ENCODE peak calls at places on chromosomes 5 and 9, in six cellular contexts. R is H9, H is mesendoderm, U is mesenchymal stem cell, D is IMR-90, V is neuronal stem cell. C is an unnamed sample.

GRCh38 chr5:7877851-7878250 is 8.9 kb downstream of the MTRR start:
- DNase-seq in D (peak; percentile 43), U (no peak), V (no peak), R (no peak), H (no peak), C (no peak)

GRCh38 chr5:72388652-72389051 is 68.5 kb downstream of the PTCD2 start:
- DNase-seq in U (no peak), V (no peak), D (no peak), R (no peak), H (no peak), C (no peak)

GRCh38 chr9:124708070-124708469 is 63.0 kb downstream of the NR6A1 start:
- DNase-seq in D (no peak), U (no peak), V (no peak), R (no peak), H (no peak), C (peak; percentile 24)

GRCh38 chr9:5578698-5579085 is 50.2 kb upstream of the RIC1 start:
- DNase-seq in H (no peak), U (no peak), R (no peak), D (no peak), V (no peak), C (no peak)

GRCh38 chr5:23930985-23931384 is 423.6 kb downstream of the PRDM9 start:
- DNase-seq in U (no peak), H (no peak), D (no peak), V (no peak), R (no peak), C (no peak)

GRCh38 chr9:80995759-80996158 is 693.6 kb downstream of the TLE1 start:
- DNase-seq in V (no peak), H (no peak), U (peak; percentile 34), D (peak; percentile 60), R (no peak), C (peak; percentile 3)

GRCh38 chr9:133754187-133754586 is 16.0 kb upstream of the SARDH start:
- DNase-seq in U (no peak), R (peak; percentile 22), H (no peak), D (no peak), V (no peak), C (peak; percentile 31)

GRCh38 chr5:91280062-91280941 is 102.8 kb downstream of the ARRDC3 start:
- DNase-seq in V (peak; percentile 92), U (peak; percentile 98), D (peak; percentile 99), H (peak; percentile 98), R (peak; percentile 95), C (peak; percentile 99)

GRCh38 chr5:106862450-106863193 is 808.1 kb downstream of the EFNA5 start:
- DNase-seq in D (peak; percentile 50), R (no peak), U (peak; percentile 91), V (no peak), H (peak; percentile 29), C (no peak)

GRCh38 chr9:118170032-118170955 is 466.1 kb downstream of the TLR4 start:
- DNase-seq in V (peak; percentile 51), R (peak; percentile 74), U (peak; percentile 52), D (no peak), H (peak; percentile 80), C (peak; percentile 58)

GRCh38 chr5:167513383-167513782 is 778.1 kb upstream of the WWC1 start:
- DNase-seq in V (no peak), U (no peak), D (no peak), R (no peak), H (no peak), C (no peak)

GRCh38 chr9:117772960-117773359 is 68.8 kb downstream of the TLR4 start:
- DNase-seq in U (peak; percentile 77), H (peak; percentile 19), D (no peak), V (no peak), R (no peak), C (no peak)

GRCh38 chr5:180343846-180344327 is 9.2 kb downstream of the GFPT2 start:
- DNase-seq in V (no peak), R (no peak), H (peak; percentile 51), D (no peak), U (peak; percentile 57), C (peak; percentile 12)

GRCh38 chr5:148962200-148962550 is 100.7 kb downstream of the SH3TC2 start:
- DNase-seq in R (no peak), D (peak; percentile 23), U (no peak), V (no peak), H (no peak), C (no peak)

GRCh38 chr5:137114529-137114928 is 384.6 kb downstream of the SPOCK1 start:
- DNase-seq in V (no peak), R (no peak), D (peak; percentile 25), H (peak; percentile 91), U (no peak), C (no peak)

GRCh38 chr5:142544946-142545652 is 140.8 kb downstream of the FGF1 start:
- DNase-seq in H (peak; percentile 71), U (peak; percentile 74), D (peak; percentile 54), R (no peak), V (no peak), C (peak; percentile 81)

GRCh38 chr5:142545653-142546322 is 140.1 kb downstream of the FGF1 start:
- DNase-seq in D (peak; percentile 84), H (no peak), U (peak; percentile 95), V (no peak), R (no peak), C (peak; percentile 92)

GRCh38 chr5:142540774-142541466 is 145.0 kb downstream of the FGF1 start:
- DNase-seq in U (peak; percentile 89), R (no peak), V (no peak), D (peak; percentile 74), H (no peak), C (no peak)

GRCh38 chr5:142542906-142543305 is 143.0 kb downstream of the FGF1 start:
- DNase-seq in D (peak; percentile 55), H (peak; percentile 27), R (no peak), U (peak; percentile 67), V (no peak), C (no peak)

GRCh38 chr5:142543951-142544753 is 141.7 kb downstream of the FGF1 start:
- DNase-seq in U (peak; percentile 62), D (peak; percentile 51), V (no peak), H (peak; percentile 38), R (no peak), C (peak; percentile 63)
- H2BK120ac ChIP-seq in U (peak overlapping the region; percentile 55), D (peak overlapping the region; percentile 91), V (no peak overlapping the region), H (peak overlapping the region; percentile 3), R (no peak overlapping the region), C (no peak overlapping the region)

GRCh38 chr5:76787237-76787636 is 31.6 kb upstream of the F2RL1 start:
- DNase-seq in U (peak; percentile 54), V (no peak), D (peak; percentile 95), R (no peak), H (no peak), C (no peak)
- H2BK120ac ChIP-seq in U (peak overlapping the region; percentile 80), V (no peak overlapping the region), D (peak overlapping the region; percentile 47), R (no peak overlapping the region), H (no peak overlapping the region), C (no peak overlapping the region)

GRCh38 chr5:34415559-34416198 is 240.4 kb upstream of the RAI14 start:
- DNase-seq in U (peak; percentile 78), D (peak; percentile 63), V (no peak), R (no peak), H (no peak), C (no peak)
- H2BK120ac ChIP-seq in U (peak overlapping the region; percentile 8), D (peak overlapping the region; percentile 61), V (no peak overlapping the region), R (no peak overlapping the region), H (no peak overlapping the region), C (no peak overlapping the region)

GRCh38 chr9:77271023-77271690 is 93.8 kb downstream of the VPS13A start:
- DNase-seq in R (no peak), H (no peak), D (no peak), V (no peak), U (no peak), C (no peak)
- H2BK120ac ChIP-seq in R (no peak overlapping the region), H (no peak overlapping the region), D (no peak overlapping the region), V (no peak overlapping the region), U (no peak overlapping the region), C (no peak overlapping the region)

DNA sequence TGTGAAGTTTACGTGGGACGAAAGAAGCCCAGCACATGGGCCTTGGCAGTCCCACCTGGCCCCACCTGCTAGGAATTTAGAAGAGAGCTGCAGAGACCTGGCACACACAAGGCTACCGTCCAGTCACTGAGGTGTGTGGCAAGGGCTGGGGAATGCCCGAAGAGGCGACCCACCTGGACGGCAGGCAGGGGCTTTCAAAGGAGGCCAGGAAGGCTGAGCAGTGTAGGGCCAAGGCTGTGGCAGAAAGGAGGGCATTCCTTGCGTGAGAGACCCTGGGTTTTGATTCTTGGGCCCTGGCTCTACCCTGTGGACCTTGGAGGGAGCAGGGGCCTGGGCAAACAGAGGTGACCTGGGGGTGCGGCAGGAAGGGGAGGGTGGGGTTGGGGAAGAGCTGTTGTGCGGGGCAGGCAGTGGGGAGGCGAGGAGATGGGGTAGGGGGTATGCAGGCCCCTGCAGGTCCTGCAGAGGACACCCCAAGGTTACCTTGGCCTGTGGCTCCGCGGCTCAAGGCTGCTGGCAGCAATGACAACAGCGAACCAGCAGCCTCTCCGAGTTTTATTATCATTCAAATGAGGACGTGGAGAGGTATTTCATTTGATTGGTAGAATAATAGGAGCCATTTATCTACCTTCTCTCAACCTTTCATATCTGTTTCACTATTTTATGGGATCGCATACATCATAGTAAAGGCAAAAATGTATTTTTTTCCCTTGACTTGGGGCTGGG is 24.8 kb downstream of the TSPAN17 start:
- DNase-seq in D (no peak), R (peak; percentile 58), H (no peak), V (no peak), U (no peak), C (no peak)
- H2BK120ac ChIP-seq in D (no peak overlapping the region), R (no peak overlapping the region), H (no peak overlapping the region), V (no peak overlapping the region), U (no peak overlapping the region), C (no peak overlapping the region)

DNA sequence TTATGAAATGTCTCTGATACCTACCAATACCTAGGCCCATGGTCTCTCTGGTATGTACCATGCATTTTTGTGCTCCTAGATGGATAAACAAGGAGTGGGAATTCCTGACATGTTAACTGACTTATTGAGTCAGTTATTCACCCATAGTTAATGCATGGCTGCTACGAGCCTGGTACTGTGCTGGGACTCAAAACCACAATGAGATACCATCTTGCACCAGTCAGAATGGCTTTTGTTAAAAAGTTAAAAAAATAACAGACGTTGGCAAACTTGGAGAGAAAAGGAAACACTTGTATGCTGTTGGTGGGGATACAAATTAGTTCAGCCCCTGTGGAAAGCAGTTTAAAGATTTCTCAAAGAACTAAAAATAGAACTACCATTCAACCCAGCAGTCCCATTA is 293.8 kb downstream of the OSTF1 start:
- DNase-seq in V (no peak), U (no peak), R (no peak), D (no peak), H (no peak), C (no peak)
- H2BK120ac ChIP-seq in V (no peak overlapping the region), U (no peak overlapping the region), R (no peak overlapping the region), D (no peak overlapping the region), H (no peak overlapping the region), C (no peak overlapping the region)

DNA sequence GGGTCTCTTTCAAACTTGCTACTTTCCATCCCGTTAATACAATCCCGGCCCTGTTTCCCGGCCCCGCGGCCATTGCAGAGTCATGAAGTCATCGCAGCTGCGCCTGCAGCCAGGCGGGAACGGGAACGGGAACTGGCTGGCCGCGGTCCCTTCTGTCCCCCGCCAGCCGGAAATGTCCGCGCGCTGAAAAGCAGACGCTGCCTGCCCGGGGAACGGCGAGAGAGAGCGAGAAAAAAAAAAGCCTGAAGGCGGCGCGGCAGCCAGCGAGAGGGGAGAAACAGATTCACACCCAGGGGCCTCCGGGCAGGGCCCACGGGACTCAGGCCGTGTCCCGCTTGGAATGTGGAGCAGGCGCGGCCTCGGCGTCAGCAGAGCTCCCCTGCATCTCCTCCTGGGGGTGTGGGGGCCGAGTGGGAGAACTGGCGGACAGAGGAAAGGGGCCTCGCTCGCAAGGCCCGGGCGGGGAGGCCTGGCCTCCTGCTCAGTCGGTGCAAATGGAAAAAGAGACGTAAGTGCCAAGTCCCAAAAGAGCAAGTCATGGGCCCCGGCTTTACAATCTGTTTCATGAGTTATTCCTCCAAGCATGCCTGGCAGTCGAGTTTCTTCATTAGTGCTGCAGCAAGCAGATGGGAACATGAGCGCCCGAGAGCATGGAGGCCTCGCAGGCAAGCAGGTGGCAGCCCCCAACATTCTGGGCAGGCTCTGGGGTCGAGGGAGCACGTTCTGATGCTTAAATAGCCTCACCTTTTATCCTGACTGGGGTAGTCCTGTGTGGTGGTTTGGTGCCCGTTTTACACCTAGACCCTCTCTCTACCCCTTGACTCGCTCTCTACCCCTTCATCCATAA is 201.3 kb upstream of the GAS1 start:
- DNase-seq in D (peak; percentile 75), U (peak; percentile 80), R (peak; percentile 86), H (peak; percentile 92), V (peak; percentile 41), C (peak; percentile 89)
- H2BK120ac ChIP-seq in D (peak overlapping the region; percentile 84), U (no peak overlapping the region), R (no peak overlapping the region), H (peak overlapping the region; percentile 46), V (peak overlapping the region; percentile 44), C (peak overlapping the region; percentile 84)